ENCODE peak calls at places on chromosomes 4 and X, in eight cellular contexts. R is endothelial cell, H is PC-9, E is AG04449, G is upper lobe of right lung, O is heart left ventricle, Y is psoas muscle, M is GM12864. F is an unnamed sample.

GRCh38 chr4:52638717-52639116 is 20.4 kb downstream of the USP46 start:
- DNase-seq in H (no peak), Y (no peak), E (no peak), G (no peak), R (no peak), M (no peak), O (no peak), F (no peak)

GRCh38 chr4:94722748-94723147 is 35.0 kb upstream of the BMPR1B start:
- DNase-seq in Y (no peak), M (no peak), O (no peak), G (no peak), E (no peak), R (no peak), H (no peak), F (no peak)

GRCh38 chrX:859329-859728 is 228.7 kb downstream of the SHOX start:
- DNase-seq in E (no peak), R (no peak), Y (no peak), O (no peak), H (no peak), M (no peak), G (no peak), F (no peak)

GRCh38 chr4:70627620-70628019 is 924 bp upstream of the ENAM start:
- DNase-seq in H (no peak), O (no peak), R (no peak), E (no peak), M (no peak), G (no peak), Y (no peak), F (no peak)

GRCh38 chrX:6149231-6149870 is 79.3 kb downstream of the NLGN4X start:
- DNase-seq in G (no peak), R (no peak), E (no peak), O (no peak), Y (no peak), M (no peak), H (no peak), F (no peak)

GRCh38 chrX:39677987-39678840 is 419.5 kb downstream of the BCOR start:
- DNase-seq in M (no peak), H (no peak), G (no peak), Y (no peak), R (no peak), E (no peak), O (no peak), F (no peak)

GRCh38 chrX:34918091-34918736 is 24.4 kb upstream of the FAM47B start:
- DNase-seq in E (no peak), R (no peak), M (no peak), O (no peak), Y (no peak), G (no peak), H (no peak), F (no peak)

GRCh38 chrX:10143071-10143983 is 13.4 kb upstream of the CLCN4 start:
- DNase-seq in G (no peak), H (no peak), E (no peak), M (no peak), Y (no peak), R (no peak), O (no peak), F (no peak)

GRCh38 chr4:37279121-37279520 is 34.6 kb downstream of the NWD2 start:
- DNase-seq in M (no peak), H (no peak), E (no peak), G (no peak), R (no peak), O (no peak), Y (no peak), F (no peak)

GRCh38 chr4:147578057-147578476 is 39.1 kb upstream of the TMEM184C start:
- DNase-seq in E (peak; percentile 84), Y (no peak), H (peak; percentile 94), M (no peak), R (no peak), G (no peak), O (no peak), F (no peak)

GRCh38 chr4:144649646-144650045 is 3.7 kb downstream of the HHIP start:
- DNase-seq in H (no peak), G (no peak), Y (no peak), E (no peak), O (no peak), M (no peak), R (no peak), F (no peak)

GRCh38 chr4:119667802-119668201 is 39.2 kb upstream of the PDE5A start:
- DNase-seq in M (no peak), G (no peak), O (no peak), Y (no peak), E (no peak), H (no peak), R (no peak), F (no peak)

GRCh38 chr4:75598390-75598789 is 31.9 kb downstream of the CDKL2 start:
- DNase-seq in G (no peak), M (no peak), O (no peak), Y (no peak), E (no peak), H (peak; percentile 48), R (no peak), F (peak; percentile 15)

GRCh38 chr4:124322234-124322831 is 390.2 kb downstream of the ANKRD50 start:
- DNase-seq in R (no peak), H (no peak), G (no peak), M (no peak), E (no peak), O (no peak), Y (no peak), F (peak; percentile 18)

GRCh38 chr4:124325676-124326075 is 386.9 kb downstream of the ANKRD50 start:
- DNase-seq in O (no peak), R (no peak), M (no peak), Y (no peak), H (no peak), E (no peak), G (no peak), F (no peak)

GRCh38 chr4:124318292-124318691 is 394.2 kb downstream of the ANKRD50 start:
- DNase-seq in E (no peak), H (no peak), R (no peak), O (no peak), Y (no peak), M (no peak), G (no peak), F (no peak)

DNA sequence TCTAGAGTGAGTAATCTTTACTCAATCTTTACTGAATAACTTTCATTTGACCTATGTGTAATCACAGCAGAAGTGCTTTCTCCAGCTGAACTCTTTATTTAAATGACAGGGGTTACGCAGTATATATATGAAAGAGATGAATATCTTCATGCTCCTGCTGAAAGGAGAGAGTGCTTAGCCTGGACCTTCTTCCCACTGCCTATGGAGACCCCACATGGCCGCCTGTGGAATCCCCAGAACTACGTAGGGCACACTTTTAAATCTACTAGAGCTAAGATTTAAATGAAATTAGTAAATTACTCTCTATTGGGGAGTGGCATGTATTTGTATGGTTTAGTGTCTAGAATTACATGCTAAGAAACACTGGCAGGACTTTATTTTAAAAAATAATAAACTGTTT is 391.2 kb downstream of the ANKRD50 start:
- DNase-seq in M (no peak), Y (no peak), G (no peak), R (no peak), E (no peak), O (no peak), H (no peak), F (no peak)
- TF ChIP-seq CTCF in M (no peak), Y (no peak), G (no peak), R (no peak), E (no peak), O (no peak), H (no peak), F (no peak)

GRCh38 chrX:69618803-69619202 is 2.9 kb downstream of the EDA start:
- DNase-seq in M (no peak), Y (no peak), O (peak; percentile 5), G (no peak), E (no peak), H (no peak), R (no peak), F (peak; percentile 11)
- TF ChIP-seq CTCF in M (no peak), Y (peak; percentile 52), O (peak; percentile 35), G (peak; percentile 46), E (no peak), H (peak; percentile 49), R (peak; percentile 41), F (no peak)

GRCh38 chr4:148964456-148964855 is 522.2 kb upstream of the NR3C2 start:
- DNase-seq in E (no peak), G (no peak), R (no peak), Y (no peak), M (no peak), O (no peak), H (no peak), F (no peak)

GRCh38 chr4:148965080-148965479 is 522.9 kb upstream of the NR3C2 start:
- DNase-seq in M (no peak), H (no peak), Y (no peak), O (no peak), G (no peak), E (no peak), R (no peak), F (no peak)

GRCh38 chr4:148961526-148961925 is 519.3 kb upstream of the NR3C2 start:
- DNase-seq in R (no peak), H (no peak), G (no peak), M (no peak), O (no peak), E (no peak), Y (no peak), F (no peak)

DNA sequence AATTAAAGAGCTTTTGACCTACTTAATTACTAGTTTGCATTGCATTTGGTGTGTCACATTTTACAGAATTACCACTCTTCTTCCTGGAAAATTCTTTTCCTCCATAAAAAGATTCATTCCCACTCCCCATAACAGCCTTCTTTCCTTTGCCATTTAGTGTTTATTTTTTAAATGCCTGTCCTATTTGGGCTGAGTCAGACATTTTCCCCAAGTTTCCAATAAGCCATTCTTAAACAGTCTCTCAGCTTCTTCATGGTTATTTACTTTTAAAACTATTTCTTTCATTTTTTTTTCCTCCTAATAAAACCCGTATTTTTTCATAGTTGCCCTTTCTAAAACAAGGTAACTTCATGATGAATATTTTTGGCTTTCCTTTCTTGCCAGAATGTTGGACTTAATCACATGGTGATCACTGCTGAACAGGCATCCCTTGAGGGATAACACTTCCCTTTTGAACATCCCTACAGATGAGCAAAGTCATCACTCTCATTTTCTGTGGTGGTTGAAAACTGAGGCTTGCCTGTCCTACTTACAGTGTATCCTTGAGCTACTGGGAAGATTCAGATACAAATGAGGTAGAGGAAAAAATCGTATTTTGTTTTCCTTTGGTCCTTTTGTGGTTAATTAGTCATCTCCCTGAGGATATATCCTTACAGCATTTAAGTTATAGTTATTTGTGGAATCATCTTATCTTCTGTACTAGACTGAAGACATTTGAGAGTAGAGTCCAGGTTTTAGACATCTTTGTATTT is 520.5 kb upstream of the NR3C2 start:
- DNase-seq in Y (no peak), G (no peak), R (no peak), H (no peak), E (no peak), M (no peak), O (no peak), F (no peak)
- TF ChIP-seq CTCF in Y (no peak), G (no peak), R (no peak), H (no peak), E (no peak), M (no peak), O (no peak), F (no peak)

DNA sequence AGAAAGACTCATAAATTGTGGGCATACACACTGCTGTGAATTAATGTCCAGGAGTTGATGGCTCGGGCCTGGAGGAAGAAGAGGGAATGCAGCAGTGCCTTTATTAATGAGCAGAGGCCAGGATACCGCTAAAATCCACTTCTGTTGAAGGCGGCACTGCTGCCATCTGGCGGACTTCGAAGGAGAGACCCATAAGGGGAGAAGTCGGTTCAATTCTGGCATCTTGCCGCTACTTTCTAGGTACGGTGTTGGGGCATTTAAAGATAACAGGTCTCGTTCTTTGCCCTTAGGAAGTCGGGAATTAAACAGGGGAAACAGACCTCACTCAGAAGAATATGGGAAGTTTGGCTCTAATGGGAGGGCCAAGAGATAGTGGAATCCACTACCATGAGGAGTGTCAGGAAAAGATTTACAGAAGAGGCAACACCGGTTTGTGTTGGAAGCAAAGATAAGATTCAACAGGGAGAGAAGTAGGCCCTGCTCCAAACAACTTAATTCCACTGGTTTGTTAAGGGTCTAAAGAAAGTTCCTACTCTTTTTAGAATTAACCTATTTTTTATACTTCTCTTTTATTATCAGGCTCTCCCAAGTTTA is 133.6 kb upstream of the GIMD1 start:
- DNase-seq in O (peak; percentile 46), G (peak; percentile 73), R (peak; percentile 73), Y (peak; percentile 55), M (no peak), E (no peak), H (no peak), F (peak; percentile 47)
- TF ChIP-seq CTCF in O (peak; percentile 59), G (peak; percentile 66), R (peak; percentile 55), Y (peak; percentile 62), M (peak; percentile 75), E (peak; percentile 78), H (peak; percentile 67), F (peak; percentile 60)